ENCODE peak calls at places on chromosomes 3 and 15, in seven cellular contexts. One of them, this sample, is unnamed.

GRCh38 chr3:65924762-65925161 is 114.0 kb downstream of the MAGI1 start:
- DNase-seq in choroid plexus epithelial cell: peak; percentile 22
- DNase-seq in fibroblast of pulmonary artery: no peak
- DNase-seq in Peyer's patch: no peak
- DNase-seq in vagina: no peak
- DNase-seq in Panc1: no peak
- DNase-seq in tibial artery: no peak
- DNase-seq in this sample: no peak

GRCh38 chr15:96367436-96368200 is 37.1 kb downstream of the NR2F2 start:
- DNase-seq in choroid plexus epithelial cell: no peak
- DNase-seq in fibroblast of pulmonary artery: no peak
- DNase-seq in Peyer's patch: no peak
- DNase-seq in vagina: no peak
- DNase-seq in Panc1: no peak
- DNase-seq in tibial artery: no peak
- DNase-seq in this sample: no peak

GRCh38 chr3:39141211-39141995 is 12.0 kb downstream of the CSRNP1 start:
- DNase-seq in choroid plexus epithelial cell: peak; percentile 60
- DNase-seq in fibroblast of pulmonary artery: peak; percentile 44
- DNase-seq in Peyer's patch: peak; percentile 28
- DNase-seq in vagina: no peak
- DNase-seq in Panc1: no peak
- DNase-seq in tibial artery: peak; percentile 20
- DNase-seq in this sample: peak; percentile 46

GRCh38 chr3:87298111-87298718 is 21.8 kb upstream of the POU1F1 start:
- DNase-seq in choroid plexus epithelial cell: peak; percentile 72
- DNase-seq in fibroblast of pulmonary artery: peak; percentile 63
- DNase-seq in Peyer's patch: no peak
- DNase-seq in vagina: no peak
- DNase-seq in Panc1: no peak
- DNase-seq in tibial artery: no peak
- DNase-seq in this sample: peak; percentile 28

GRCh38 chr3:33385423-33385822 is 54.8 kb downstream of the UBP1 start:
- DNase-seq in choroid plexus epithelial cell: no peak
- DNase-seq in fibroblast of pulmonary artery: no peak
- DNase-seq in Peyer's patch: no peak
- DNase-seq in vagina: no peak
- DNase-seq in Panc1: no peak
- DNase-seq in tibial artery: no peak
- DNase-seq in this sample: no peak

GRCh38 chr3:160226026-160226739 is 961 bp downstream of the C3orf80 start:
- DNase-seq in choroid plexus epithelial cell: no peak
- DNase-seq in fibroblast of pulmonary artery: no peak
- DNase-seq in Peyer's patch: no peak
- DNase-seq in vagina: no peak
- DNase-seq in Panc1: no peak
- DNase-seq in tibial artery: no peak
- DNase-seq in this sample: no peak

GRCh38 chr3:133445111-133445510 is 45.3 kb downstream of the BFSP2 start:
- DNase-seq in choroid plexus epithelial cell: no peak
- DNase-seq in fibroblast of pulmonary artery: no peak
- DNase-seq in Peyer's patch: no peak
- DNase-seq in vagina: no peak
- DNase-seq in Panc1: no peak
- DNase-seq in tibial artery: no peak
- DNase-seq in this sample: no peak

GRCh38 chr3:185308126-185308754 is 54.4 kb upstream of the EHHADH start:
- DNase-seq in choroid plexus epithelial cell: peak; percentile 84
- DNase-seq in fibroblast of pulmonary artery: peak; percentile 85
- DNase-seq in Peyer's patch: peak; percentile 34
- DNase-seq in vagina: no peak
- DNase-seq in Panc1: peak; percentile 45
- DNase-seq in tibial artery: peak; percentile 38
- DNase-seq in this sample: peak; percentile 61

GRCh38 chr15:82106671-82107070 is 60.9 kb upstream of the MEX3B start:
- DNase-seq in choroid plexus epithelial cell: no peak
- DNase-seq in fibroblast of pulmonary artery: no peak
- DNase-seq in Peyer's patch: no peak
- DNase-seq in vagina: no peak
- DNase-seq in Panc1: no peak
- DNase-seq in tibial artery: no peak
- DNase-seq in this sample: no peak

GRCh38 chr3:128547368-128547987 is 54.5 kb upstream of the GATA2 start:
- DNase-seq in choroid plexus epithelial cell: peak; percentile 53
- DNase-seq in fibroblast of pulmonary artery: peak; percentile 59
- DNase-seq in Peyer's patch: no peak
- DNase-seq in vagina: no peak
- DNase-seq in Panc1: no peak
- DNase-seq in tibial artery: no peak
- DNase-seq in this sample: peak; percentile 39

GRCh38 chr3:129195731-129196256 is 12.1 kb upstream of the CNBP start:
- DNase-seq in choroid plexus epithelial cell: peak; percentile 96
- DNase-seq in fibroblast of pulmonary artery: peak; percentile 95
- DNase-seq in Peyer's patch: no peak
- DNase-seq in vagina: no peak
- DNase-seq in Panc1: peak; percentile 73
- DNase-seq in tibial artery: peak; percentile 65
- DNase-seq in this sample: peak; percentile 95

GRCh38 chr3:63076357-63076756 is 201.1 kb upstream of the CADPS start:
- DNase-seq in choroid plexus epithelial cell: no peak
- DNase-seq in fibroblast of pulmonary artery: no peak
- DNase-seq in Peyer's patch: no peak
- DNase-seq in vagina: no peak
- DNase-seq in Panc1: no peak
- DNase-seq in tibial artery: no peak
- DNase-seq in this sample: no peak

GRCh38 chr3:53269888-53270880 is 14.4 kb upstream of the TKT start:
- DNase-seq in choroid plexus epithelial cell: peak; percentile 93
- DNase-seq in fibroblast of pulmonary artery: peak; percentile 98
- DNase-seq in Peyer's patch: peak; percentile 26
- DNase-seq in vagina: no peak
- DNase-seq in Panc1: peak; percentile 45
- DNase-seq in tibial artery: peak; percentile 86
- DNase-seq in this sample: peak; percentile 99

GRCh38 chr3:188272481-188273372 is 118.8 kb downstream of the LPP start:
- DNase-seq in choroid plexus epithelial cell: peak; percentile 90
- DNase-seq in fibroblast of pulmonary artery: peak; percentile 72
- DNase-seq in Peyer's patch: no peak
- DNase-seq in vagina: no peak
- DNase-seq in Panc1: peak; percentile 94
- DNase-seq in tibial artery: no peak
- DNase-seq in this sample: peak; percentile 96

GRCh38 chr3:123732447-123732846 is 147.6 kb upstream of the HACD2 start:
- DNase-seq in choroid plexus epithelial cell: peak; percentile 70
- DNase-seq in fibroblast of pulmonary artery: no peak
- DNase-seq in Peyer's patch: no peak
- DNase-seq in vagina: no peak
- DNase-seq in Panc1: peak; percentile 88
- DNase-seq in tibial artery: no peak
- DNase-seq in this sample: no peak

GRCh38 chr15:63157891-63158431 is 684 bp upstream of the RPS27L start:
- DNase-seq in choroid plexus epithelial cell: peak; percentile 89
- DNase-seq in fibroblast of pulmonary artery: peak; percentile 85
- DNase-seq in Peyer's patch: peak; percentile 60
- DNase-seq in vagina: no peak
- DNase-seq in Panc1: no peak
- DNase-seq in tibial artery: peak; percentile 74
- DNase-seq in this sample: peak; percentile 83

GRCh38 chr15:80512729-80513670 is 108.8 kb downstream of the ARNT2 start:
- DNase-seq in choroid plexus epithelial cell: peak; percentile 42
- DNase-seq in fibroblast of pulmonary artery: peak; percentile 27
- DNase-seq in Peyer's patch: no peak
- DNase-seq in vagina: no peak
- DNase-seq in Panc1: no peak
- DNase-seq in tibial artery: no peak
- DNase-seq in this sample: peak; percentile 73

GRCh38 chr3:76063019-76063418 is 277.7 kb upstream of the ZNF717 start:
- DNase-seq in choroid plexus epithelial cell: peak; percentile 90
- DNase-seq in fibroblast of pulmonary artery: peak; percentile 57
- DNase-seq in Peyer's patch: no peak
- DNase-seq in vagina: no peak
- DNase-seq in Panc1: no peak
- DNase-seq in tibial artery: no peak
- DNase-seq in this sample: peak; percentile 4

GRCh38 chr15:59892995-59893394 is 111.1 kb upstream of the FOXB1 start:
- DNase-seq in choroid plexus epithelial cell: peak; percentile 35
- DNase-seq in fibroblast of pulmonary artery: peak; percentile 40
- DNase-seq in Peyer's patch: no peak
- DNase-seq in vagina: no peak
- DNase-seq in Panc1: no peak
- DNase-seq in tibial artery: no peak
- DNase-seq in this sample: no peak

GRCh38 chr15:101489633-101490407 is at the start of gene PCSK6:
- DNase-seq in choroid plexus epithelial cell: no peak
- DNase-seq in fibroblast of pulmonary artery: no peak
- DNase-seq in Peyer's patch: no peak
- DNase-seq in vagina: peak; percentile 52
- DNase-seq in Panc1: no peak
- DNase-seq in tibial artery: no peak
- DNase-seq in this sample: no peak

GRCh38 chr15:86743283-86743903 is 663.7 kb downstream of the AGBL1 start:
- DNase-seq in choroid plexus epithelial cell: no peak
- DNase-seq in fibroblast of pulmonary artery: no peak
- DNase-seq in Peyer's patch: peak; percentile 20
- DNase-seq in vagina: no peak
- DNase-seq in Panc1: peak; percentile 12
- DNase-seq in tibial artery: no peak
- DNase-seq in this sample: no peak

GRCh38 chr3:183775781-183776180 is 49.6 kb downstream of the MAP6D1 start:
- DNase-seq in choroid plexus epithelial cell: peak; percentile 10
- DNase-seq in fibroblast of pulmonary artery: no peak
- DNase-seq in Peyer's patch: no peak
- DNase-seq in vagina: no peak
- DNase-seq in Panc1: no peak
- DNase-seq in tibial artery: peak; percentile 28
- DNase-seq in this sample: peak; percentile 14

GRCh38 chr15:65221708-65222107 is 10.4 kb upstream of the CILP start:
- DNase-seq in choroid plexus epithelial cell: no peak
- DNase-seq in fibroblast of pulmonary artery: no peak
- DNase-seq in Peyer's patch: no peak
- DNase-seq in vagina: no peak
- DNase-seq in Panc1: no peak
- DNase-seq in tibial artery: no peak
- DNase-seq in this sample: no peak

GRCh38 chr15:68609618-68610017 is 30.8 kb downstream of the CORO2B start:
- DNase-seq in choroid plexus epithelial cell: peak; percentile 74
- DNase-seq in fibroblast of pulmonary artery: peak; percentile 80
- DNase-seq in Peyer's patch: no peak
- DNase-seq in vagina: no peak
- DNase-seq in Panc1: no peak
- DNase-seq in tibial artery: peak; percentile 88
- DNase-seq in this sample: peak; percentile 42

GRCh38 chr3:69671082-69671952 is 67.9 kb upstream of the MITF start:
- DNase-seq in choroid plexus epithelial cell: peak; percentile 67
- DNase-seq in fibroblast of pulmonary artery: peak; percentile 72
- DNase-seq in Peyer's patch: no peak
- DNase-seq in vagina: no peak
- DNase-seq in Panc1: no peak
- DNase-seq in tibial artery: no peak
- DNase-seq in this sample: peak; percentile 26

GRCh38 chr3:67947808-67948508 is 293.5 kb upstream of the SUCLG2 start:
- DNase-seq in choroid plexus epithelial cell: peak; percentile 12
- DNase-seq in fibroblast of pulmonary artery: no peak
- DNase-seq in Peyer's patch: peak; percentile 36
- DNase-seq in vagina: no peak
- DNase-seq in Panc1: no peak
- DNase-seq in tibial artery: no peak
- DNase-seq in this sample: no peak

GRCh38 chr3:5510300-5510699 is 322.8 kb downstream of the EDEM1 start:
- DNase-seq in choroid plexus epithelial cell: no peak
- DNase-seq in fibroblast of pulmonary artery: no peak
- DNase-seq in Peyer's patch: no peak
- DNase-seq in vagina: no peak
- DNase-seq in Panc1: no peak
- DNase-seq in tibial artery: no peak
- DNase-seq in this sample: no peak

GRCh38 chr3:98784666-98785600 is 21.8 kb downstream of the ST3GAL6 start:
- DNase-seq in choroid plexus epithelial cell: peak; percentile 98
- DNase-seq in fibroblast of pulmonary artery: peak; percentile 96
- DNase-seq in Peyer's patch: no peak
- DNase-seq in vagina: no peak
- DNase-seq in Panc1: no peak
- DNase-seq in tibial artery: no peak
- DNase-seq in this sample: peak; percentile 88

GRCh38 chr3:195065864-195066185 is 205.1 kb downstream of the XXYLT1 start:
- DNase-seq in choroid plexus epithelial cell: no peak
- DNase-seq in fibroblast of pulmonary artery: no peak
- DNase-seq in Peyer's patch: no peak
- DNase-seq in vagina: no peak
- DNase-seq in Panc1: no peak
- DNase-seq in tibial artery: no peak
- DNase-seq in this sample: no peak
- H3K4me3 ChIP-seq in choroid plexus epithelial cell: no peak overlapping the region
- H3K4me3 ChIP-seq in fibroblast of pulmonary artery: no peak overlapping the region
- H3K4me3 ChIP-seq in Peyer's patch: no peak overlapping the region
- H3K4me3 ChIP-seq in vagina: no peak overlapping the region
- H3K4me3 ChIP-seq in Panc1: no peak overlapping the region
- H3K4me3 ChIP-seq in tibial artery: no peak overlapping the region
- H3K4me3 ChIP-seq in this sample: no peak overlapping the region

DNA sequence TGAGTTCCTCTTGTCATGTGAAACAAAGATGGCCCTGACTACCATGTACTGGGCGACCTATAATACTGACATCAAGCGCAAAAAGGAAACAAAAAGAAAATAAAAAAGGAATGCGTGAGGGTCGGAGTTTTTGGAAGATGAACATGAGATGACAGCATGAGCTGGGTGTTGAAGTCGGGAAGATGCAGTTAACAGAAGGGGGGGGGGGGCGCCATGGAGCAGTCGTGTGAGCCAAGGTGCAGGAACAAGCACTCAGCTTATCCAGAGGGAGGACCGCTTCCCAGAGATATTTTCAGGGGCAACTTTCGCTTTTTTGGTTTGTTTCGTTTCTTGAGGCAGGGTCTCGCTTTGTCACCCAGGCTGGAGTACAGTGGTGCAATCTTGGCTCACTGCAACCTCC is 110.2 kb downstream of the RORA start:
- DNase-seq in choroid plexus epithelial cell: no peak
- DNase-seq in fibroblast of pulmonary artery: no peak
- DNase-seq in Peyer's patch: no peak
- DNase-seq in vagina: no peak
- DNase-seq in Panc1: no peak
- DNase-seq in tibial artery: no peak
- DNase-seq in this sample: no peak
- TF ChIP-seq CTCF in choroid plexus epithelial cell: peak; percentile 28
- TF ChIP-seq CTCF in fibroblast of pulmonary artery: peak; percentile 12
- TF ChIP-seq CTCF in Peyer's patch: no peak
- TF ChIP-seq CTCF in vagina: no peak
- TF ChIP-seq CTCF in Panc1: peak; percentile 55
- TF ChIP-seq CTCF in tibial artery: no peak
- TF ChIP-seq CTCF in this sample: no peak

GRCh38 chr3:8279476-8279875 is 222.1 kb upstream of the LMCD1 start:
- DNase-seq in choroid plexus epithelial cell: no peak
- DNase-seq in fibroblast of pulmonary artery: no peak
- DNase-seq in Peyer's patch: no peak
- DNase-seq in vagina: no peak
- DNase-seq in Panc1: no peak
- DNase-seq in tibial artery: no peak
- DNase-seq in this sample: no peak
- H3K4me3 ChIP-seq in choroid plexus epithelial cell: no peak overlapping the region
- H3K4me3 ChIP-seq in fibroblast of pulmonary artery: no peak overlapping the region
- H3K4me3 ChIP-seq in Peyer's patch: no peak overlapping the region
- H3K4me3 ChIP-seq in vagina: no peak overlapping the region
- H3K4me3 ChIP-seq in Panc1: no peak overlapping the region
- H3K4me3 ChIP-seq in tibial artery: no peak overlapping the region
- H3K4me3 ChIP-seq in this sample: no peak overlapping the region

GRCh38 chr3:56919137-56919796 is 117.5 kb upstream of the ARHGEF3 start:
- DNase-seq in choroid plexus epithelial cell: no peak
- DNase-seq in fibroblast of pulmonary artery: no peak
- DNase-seq in Peyer's patch: no peak
- DNase-seq in vagina: no peak
- DNase-seq in Panc1: no peak
- DNase-seq in tibial artery: no peak
- DNase-seq in this sample: no peak
- TF ChIP-seq CTCF in choroid plexus epithelial cell: peak; percentile 5
- TF ChIP-seq CTCF in fibroblast of pulmonary artery: no peak
- TF ChIP-seq CTCF in Peyer's patch: no peak
- TF ChIP-seq CTCF in vagina: no peak
- TF ChIP-seq CTCF in Panc1: peak; percentile 10
- TF ChIP-seq CTCF in tibial artery: no peak
- TF ChIP-seq CTCF in this sample: no peak

This sample was measured in AG10803.